ENCODE peak calls at places on chromosome 11, in nine cellular contexts. B is adrenal gland, V is heart left ventricle, R is H1, G is transverse colon, L is HCT116, S is IMR-90, W is stomach, D is ovary. Y is an unnamed sample.

GRCh38 chr11:116578971-116579687 is 193.7 kb downstream of the BUD13 start:
- DNase-seq in B (no peak), V (peak; percentile 19), R (peak; percentile 54), G (no peak), L (no peak), S (no peak), W (no peak), D (no peak), Y (no peak)

GRCh38 chr11:64248578-64248977 is 1.8 kb upstream of the PPP1R14B start:
- DNase-seq in B (no peak), V (no peak), R (peak; percentile 70), G (peak; percentile 11), L (no peak), S (no peak), W (no peak), D (no peak), Y (no peak)

GRCh38 chr11:122656073-122656630 is 630 bp downstream of the UBASH3B start:
- DNase-seq in B (peak; percentile 46), V (peak; percentile 47), R (peak; percentile 81), G (peak; percentile 39), L (no peak), S (peak; percentile 66), W (peak; percentile 38), D (peak; percentile 70), Y (peak; percentile 69)

GRCh38 chr11:127627629-127628462 is 627.3 kb upstream of the KIRREL3 start:
- DNase-seq in B (no peak), V (no peak), R (no peak), G (peak; percentile 79), L (no peak), S (peak; percentile 4), W (no peak), D (peak; percentile 7), Y (peak; percentile 82)

GRCh38 chr11:33258631-33259184 is 1.5 kb downstream of the HIPK3 start:
- DNase-seq in B (no peak), V (no peak), R (no peak), G (no peak), L (no peak), S (peak; percentile 56), W (no peak), D (no peak), Y (no peak)

GRCh38 chr11:100942016-100942415 is 187.6 kb downstream of the PGR start:
- DNase-seq in B (peak; percentile 67), V (peak; percentile 75), R (no peak), G (peak; percentile 11), L (no peak), S (peak; percentile 45), W (no peak), D (no peak), Y (peak; percentile 54)

GRCh38 chr11:133171374-133171773 is 360.9 kb downstream of the OPCML start:
- DNase-seq in B (no peak), V (no peak), R (no peak), G (no peak), L (no peak), S (no peak), W (no peak), D (no peak), Y (no peak)

GRCh38 chr11:32420139-32420538 is 15.2 kb downstream of the WT1 start:
- DNase-seq in B (no peak), V (no peak), R (no peak), G (no peak), L (no peak), S (no peak), W (no peak), D (no peak), Y (no peak)

GRCh38 chr11:92227954-92228935 is 3.6 kb downstream of the FAT3 start:
- DNase-seq in B (no peak), V (no peak), R (no peak), G (no peak), L (no peak), S (no peak), W (no peak), D (no peak), Y (no peak)

GRCh38 chr11:9688716-9689511 is 25.0 kb downstream of the SWAP70 start:
- DNase-seq in B (no peak), V (peak; percentile 19), R (no peak), G (no peak), L (no peak), S (peak; percentile 81), W (no peak), D (no peak), Y (no peak)

GRCh38 chr11:6505577-6506240 is 8.6 kb downstream of the DNHD1 start:
- DNase-seq in B (no peak), V (no peak), R (no peak), G (no peak), L (peak; percentile 40), S (peak; percentile 75), W (no peak), D (no peak), Y (no peak)

GRCh38 chr11:116856423-116856822 is 19.0 kb upstream of the APOA1 start:
- DNase-seq in B (no peak), V (no peak), R (no peak), G (no peak), L (no peak), S (no peak), W (no peak), D (no peak), Y (no peak)

GRCh38 chr11:67270256-67271211 is 4.3 kb downstream of the GRK2 start:
- DNase-seq in B (peak; percentile 46), V (peak; percentile 75), R (peak; percentile 73), G (peak; percentile 63), L (no peak), S (no peak), W (no peak), D (peak; percentile 38), Y (no peak)

GRCh38 chr11:2538951-2539735 is 94.3 kb downstream of the KCNQ1 start:
- DNase-seq in B (peak; percentile 15), V (no peak), R (no peak), G (peak; percentile 4), L (no peak), S (no peak), W (no peak), D (no peak), Y (peak; percentile 46)

GRCh38 chr11:36261094-36261493 is 28.1 kb downstream of the COMMD9 start:
- DNase-seq in B (no peak), V (no peak), R (no peak), G (no peak), L (no peak), S (no peak), W (no peak), D (no peak), Y (no peak)

GRCh38 chr11:78708388-78708787 is 133.7 kb upstream of the NARS2 start:
- DNase-seq in B (no peak), V (no peak), R (no peak), G (no peak), L (no peak), S (peak; percentile 39), W (no peak), D (no peak), Y (no peak)

GRCh38 chr11:124753207-124753606 is 1.2 kb upstream of the VSIG2 start:
- DNase-seq in B (no peak), V (no peak), R (no peak), G (no peak), L (no peak), S (no peak), W (no peak), D (no peak), Y (no peak)
- H3K4me1 ChIP-seq in B (peaks cover 3% of the 10 kb centered on the region), V (peaks cover 73% of the 10 kb centered on the region), R (peaks cover 11% of the 10 kb centered on the region), G (peaks cover 23% of the 10 kb centered on the region), L (peaks cover 19% of the 10 kb centered on the region), S (peaks cover 12% of the 10 kb centered on the region), W (peaks cover 51% of the 10 kb centered on the region), D (peaks cover 4% of the 10 kb centered on the region), Y (no peaks in the 10 kb centered on the region)

GRCh38 chr11:72008728-72009127 is 10.0 kb downstream of the IL18BP start:
- DNase-seq in B (no peak), V (no peak), R (no peak), G (no peak), L (no peak), S (no peak), W (no peak), D (no peak), Y (no peak)

GRCh38 chr11:72007587-72007986 is 8.9 kb downstream of the IL18BP start:
- DNase-seq in B (no peak), V (no peak), R (no peak), G (no peak), L (no peak), S (no peak), W (no peak), D (no peak), Y (no peak)

GRCh38 chr11:72006309-72007088 is 7.8 kb downstream of the IL18BP start:
- DNase-seq in B (no peak), V (no peak), R (no peak), G (no peak), L (no peak), S (no peak), W (no peak), D (no peak), Y (no peak)

GRCh38 chr11:72005347-72006260 is 6.9 kb downstream of the IL18BP start:
- DNase-seq in B (no peak), V (no peak), R (no peak), G (no peak), L (no peak), S (no peak), W (no peak), D (no peak), Y (no peak)

GRCh38 chr11:72007089-72007476 is 8.4 kb downstream of the IL18BP start:
- DNase-seq in B (no peak), V (no peak), R (no peak), G (no peak), L (no peak), S (no peak), W (no peak), D (no peak), Y (no peak)
- TF ChIP-seq POLR2A in B (no peak), V (no peak), R (no peak), G (no peak), L (no peak), S (no peak), W (no peak), D (no peak), Y (no peak)

GRCh38 chr11:61974766-61975631 is 7.6 kb upstream of the FTH1 start:
- DNase-seq in B (no peak), V (no peak), R (no peak), G (peak; percentile 57), L (no peak), S (no peak), W (peak; percentile 80), D (peak; percentile 26), Y (peak; percentile 92)
- H3K4me1 ChIP-seq in B (peaks cover 52% of the 10 kb centered on the region), V (peaks cover 73% of the 10 kb centered on the region), R (peaks cover 20% of the 10 kb centered on the region), G (peaks cover 58% of the 10 kb centered on the region), L (peaks cover 39% of the 10 kb centered on the region), S (peaks cover 31% of the 10 kb centered on the region), W (peaks cover 93% of the 10 kb centered on the region), D (peaks cover 30% of the 10 kb centered on the region), Y (peaks cover 68% of the 10 kb centered on the region)

DNA sequence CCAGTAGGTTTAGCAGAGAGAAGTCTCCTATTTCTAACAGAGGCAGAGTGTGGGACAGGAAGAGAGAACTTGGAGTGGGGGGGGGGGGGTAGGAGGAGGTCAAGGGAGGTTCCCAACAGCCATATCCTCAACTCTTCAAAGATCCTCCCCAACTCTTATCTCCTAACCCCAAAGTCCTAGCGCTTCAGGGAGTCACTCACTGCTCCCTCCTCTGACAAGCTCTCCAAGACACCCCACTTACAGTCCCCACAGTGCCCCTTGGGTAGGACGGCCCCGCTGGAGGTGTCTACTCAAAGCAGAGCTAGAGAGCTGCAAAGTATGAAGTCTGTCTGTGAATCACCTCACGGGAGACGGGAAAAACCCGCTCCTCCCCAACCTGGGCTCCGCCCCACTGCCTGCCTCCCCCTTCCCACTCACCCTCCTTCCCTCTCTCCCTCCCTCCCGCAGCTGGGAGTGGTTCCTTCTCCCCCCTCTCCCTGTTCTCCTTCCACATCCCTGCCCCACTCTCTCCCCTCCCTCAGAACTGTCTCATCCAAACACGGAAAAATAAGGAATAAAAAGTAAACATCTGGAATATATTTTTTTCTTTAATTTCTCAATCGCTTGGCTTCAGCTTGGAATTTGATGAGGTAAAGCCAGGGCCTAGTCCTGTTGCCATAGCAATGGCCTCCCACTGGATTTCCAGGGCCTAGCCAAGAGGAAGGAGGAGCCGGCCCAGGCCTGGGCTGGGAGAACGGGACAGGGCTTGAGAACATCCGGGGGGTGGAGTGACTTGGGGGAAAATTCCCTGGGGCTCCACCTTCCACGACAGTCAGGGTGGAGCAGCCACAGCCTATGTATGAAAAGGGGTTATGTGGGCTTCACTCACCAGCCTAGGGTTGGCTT is 2.5 kb downstream of the TNKS1BP1 start:
- DNase-seq in B (peak; percentile 91), V (peak; percentile 94), R (peak; percentile 62), G (peak; percentile 90), L (peak; percentile 77), S (peak; percentile 98), W (peak; percentile 88), D (peak; percentile 90), Y (peak; percentile 94)
- TF ChIP-seq POLR2A in B (peak; percentile 59), V (no peak), R (no peak), G (peak; percentile 71), L (no peak), S (peak; percentile 52), W (peak; percentile 37), D (peak; percentile 50), Y (peak; percentile 52)

Y was measured in right lobe of liver.